ENCODE peak calls at places on chromosomes 13 and 19, in four cellular contexts. One of them, this sample, is unnamed.
A peak's percentile ranks its signal among the peaks of the same experiment; 100 is the strongest.

GRCh38 chr13:94343243-94343585 is 136.3 kb downstream of the DCT start:
- DNase-seq in uterus: no peak
- DNase-seq in activated T-helper 1 cell treated with Interleukin-2 at 50 U/mL for 16 hours: no peak
- DNase-seq in brain microvascular endothelial cell: peak; percentile 57
- DNase-seq in this sample: no peak

GRCh38 chr13:20828540-20829364 is 55.0 kb upstream of the EEF1AKMT1 start:
- DNase-seq in uterus: no peak
- DNase-seq in brain microvascular endothelial cell: no peak
- DNase-seq in activated T-helper 1 cell treated with Interleukin-2 at 50 U/mL for 16 hours: no peak
- DNase-seq in this sample: peak; percentile 9

GRCh38 chr19:46845959-46846459 is 4.6 kb downstream of the AP2S1 start:
- DNase-seq in brain microvascular endothelial cell: no peak
- DNase-seq in activated T-helper 1 cell treated with Interleukin-2 at 50 U/mL for 16 hours: no peak
- DNase-seq in uterus: no peak
- DNase-seq in this sample: no peak

GRCh38 chr13:27556109-27556508 is 64.2 kb downstream of the LNX2 start:
- DNase-seq in brain microvascular endothelial cell: peak; percentile 81
- DNase-seq in activated T-helper 1 cell treated with Interleukin-2 at 50 U/mL for 16 hours: no peak
- DNase-seq in uterus: no peak
- DNase-seq in this sample: no peak

GRCh38 chr19:48296963-48297734 is 27.3 kb downstream of the ZNF114 start:
- DNase-seq in brain microvascular endothelial cell: no peak
- DNase-seq in uterus: no peak
- DNase-seq in activated T-helper 1 cell treated with Interleukin-2 at 50 U/mL for 16 hours: no peak
- DNase-seq in this sample: no peak

GRCh38 chr19:17755977-17756670 is 4.8 kb downstream of the FCHO1 start:
- DNase-seq in uterus: no peak
- DNase-seq in activated T-helper 1 cell treated with Interleukin-2 at 50 U/mL for 16 hours: no peak
- DNase-seq in brain microvascular endothelial cell: peak; percentile 25
- DNase-seq in this sample: peak; percentile 72

GRCh38 chr13:31310781-31311180 is 111.0 kb downstream of the B3GLCT start:
- DNase-seq in uterus: no peak
- DNase-seq in activated T-helper 1 cell treated with Interleukin-2 at 50 U/mL for 16 hours: no peak
- DNase-seq in brain microvascular endothelial cell: no peak
- DNase-seq in this sample: no peak

GRCh38 chr19:18886972-18887371 is 9.0 kb downstream of the CERS1 start:
- DNase-seq in activated T-helper 1 cell treated with Interleukin-2 at 50 U/mL for 16 hours: no peak
- DNase-seq in uterus: no peak
- DNase-seq in brain microvascular endothelial cell: no peak
- DNase-seq in this sample: no peak

GRCh38 chr13:113935081-113935511 is 38.8 kb downstream of the C13orf46 start:
- DNase-seq in brain microvascular endothelial cell: no peak
- DNase-seq in uterus: peak; percentile 23
- DNase-seq in activated T-helper 1 cell treated with Interleukin-2 at 50 U/mL for 16 hours: no peak
- DNase-seq in this sample: peak; percentile 9

GRCh38 chr13:39405107-39405506 is 197.9 kb downstream of the LHFPL6 start:
- DNase-seq in brain microvascular endothelial cell: no peak
- DNase-seq in activated T-helper 1 cell treated with Interleukin-2 at 50 U/mL for 16 hours: no peak
- DNase-seq in uterus: no peak
- DNase-seq in this sample: no peak

GRCh38 chr19:39254539-39255345 is 6.1 kb upstream of the IFNL4 start:
- DNase-seq in activated T-helper 1 cell treated with Interleukin-2 at 50 U/mL for 16 hours: no peak
- DNase-seq in brain microvascular endothelial cell: no peak
- DNase-seq in uterus: no peak
- DNase-seq in this sample: no peak

GRCh38 chr19:34305221-34306058 is 51.1 kb downstream of the GARRE1 start:
- DNase-seq in brain microvascular endothelial cell: no peak
- DNase-seq in activated T-helper 1 cell treated with Interleukin-2 at 50 U/mL for 16 hours: no peak
- DNase-seq in uterus: no peak
- DNase-seq in this sample: no peak

GRCh38 chr19:51156710-51157109 is 14.6 kb downstream of the SIGLEC7 start:
- DNase-seq in activated T-helper 1 cell treated with Interleukin-2 at 50 U/mL for 16 hours: no peak
- DNase-seq in uterus: no peak
- DNase-seq in brain microvascular endothelial cell: no peak
- DNase-seq in this sample: no peak

GRCh38 chr13:113923376-113924063 is 50.4 kb downstream of the C13orf46 start:
- DNase-seq in uterus: no peak
- DNase-seq in brain microvascular endothelial cell: no peak
- DNase-seq in activated T-helper 1 cell treated with Interleukin-2 at 50 U/mL for 16 hours: no peak
- DNase-seq in this sample: no peak

GRCh38 chr13:106286811-106287210 is 248.7 kb downstream of the EFNB2 start:
- DNase-seq in activated T-helper 1 cell treated with Interleukin-2 at 50 U/mL for 16 hours: no peak
- DNase-seq in brain microvascular endothelial cell: no peak
- DNase-seq in uterus: no peak
- DNase-seq in this sample: no peak

GRCh38 chr19:7908742-7909461 is 5.2 kb downstream of the MAP2K7 start:
- DNase-seq in brain microvascular endothelial cell: no peak
- DNase-seq in uterus: no peak
- DNase-seq in activated T-helper 1 cell treated with Interleukin-2 at 50 U/mL for 16 hours: no peak
- DNase-seq in this sample: no peak

GRCh38 chr19:7840629-7841028 is 10.6 kb downstream of the EVI5L start:
- DNase-seq in brain microvascular endothelial cell: no peak
- DNase-seq in activated T-helper 1 cell treated with Interleukin-2 at 50 U/mL for 16 hours: no peak
- DNase-seq in uterus: no peak
- DNase-seq in this sample: no peak

GRCh38 chr13:99282264-99283231 is 24.4 kb upstream of the GPR18 start:
- DNase-seq in activated T-helper 1 cell treated with Interleukin-2 at 50 U/mL for 16 hours: no peak
- DNase-seq in uterus: no peak
- DNase-seq in brain microvascular endothelial cell: no peak
- DNase-seq in this sample: no peak

GRCh38 chr19:42201489-42202289 is 15.8 kb downstream of the DEDD2 start:
- DNase-seq in activated T-helper 1 cell treated with Interleukin-2 at 50 U/mL for 16 hours: no peak
- DNase-seq in uterus: no peak
- DNase-seq in brain microvascular endothelial cell: no peak
- DNase-seq in this sample: no peak

This sample was measured in NT2/D1.